ENCODE peak calls at places on chromosomes 5 and 9, in nine cellular contexts. D is A549, F is stomach, O is transverse colon, Z is endothelial cell of umbilical vein, B is ovary, J is breast epithelium, C is IMR-90, M is sigmoid colon. L is an unnamed sample. For H3K4me1, the result is how much of the 10 kb centered on the place peaks cover.

GRCh38 chr5:53010819-53011218 is 21.7 kb downstream of the ITGA2 start:
- DNase-seq in M (no peak), B (no peak), J (no peak), D (no peak), Z (no peak), F (no peak), C (peak), O (no peak), L (no peak)

GRCh38 chr9:83199240-83199639 is 136.3 kb upstream of the RASEF start:
- DNase-seq in Z (peak), C (peak), B (peak), O (peak), D (peak), J (peak), F (peak), M (no peak), L (peak)

GRCh38 chr5:168303398-168304020 is 12.1 kb downstream of the WWC1 start:
- DNase-seq in Z (no peak), D (no peak), O (no peak), J (no peak), F (no peak), M (no peak), C (no peak), B (no peak), L (no peak)

GRCh38 chr9:80720579-80720978 is 968.8 kb downstream of the TLE1 start:
- DNase-seq in O (no peak), M (no peak), B (no peak), F (no peak), J (no peak), D (no peak), C (no peak), Z (no peak), L (no peak)

GRCh38 chr9:121225240-121225639 is 23.6 kb upstream of the RAB14 start:
- DNase-seq in Z (no peak), B (no peak), C (no peak), O (no peak), M (no peak), J (no peak), F (no peak), D (no peak), L (no peak)

GRCh38 chr5:52897238-52897614 is 91.9 kb upstream of the ITGA2 start:
- DNase-seq in Z (no peak), O (no peak), B (no peak), M (no peak), J (no peak), F (no peak), D (no peak), C (no peak), L (no peak)

GRCh38 chr5:132907161-132907560 is 33.7 kb downstream of the LEAP2 start:
- DNase-seq in O (no peak), F (no peak), J (no peak), B (no peak), M (no peak), D (no peak), C (peak), Z (peak), L (no peak)

GRCh38 chr5:35924122-35924949 is 14.1 kb downstream of the CAPSL start:
- DNase-seq in J (no peak), C (peak), M (no peak), D (no peak), Z (no peak), B (no peak), F (no peak), O (no peak), L (no peak)

GRCh38 chr5:131384616-131385214 is 120.9 kb downstream of the CDC42SE2 start:
- DNase-seq in M (no peak), J (no peak), C (no peak), B (no peak), O (no peak), F (no peak), Z (no peak), D (no peak), L (no peak)

GRCh38 chr9:89661391-89661949 is 56.7 kb downstream of the GADD45G start:
- DNase-seq in B (no peak), M (peak), J (no peak), D (no peak), F (peak), Z (no peak), O (peak), C (no peak), L (no peak)

GRCh38 chr5:142215915-142216681 is 107.5 kb downstream of the NDFIP1 start:
- DNase-seq in F (no peak), J (peak), C (peak), B (peak), D (peak), M (peak), O (peak), Z (peak), L (peak)

GRCh38 chr9:91247278-91247677 is 114.4 kb downstream of the AUH start:
- DNase-seq in Z (no peak), D (no peak), O (no peak), B (no peak), J (no peak), F (no peak), M (no peak), C (no peak), L (no peak)

GRCh38 chr9:109797006-109797405 is 17.0 kb downstream of the PALM2AKAP2 start:
- DNase-seq in Z (no peak), M (no peak), F (no peak), C (no peak), D (no peak), J (no peak), O (no peak), B (no peak), L (no peak)

GRCh38 chr9:105254226-105254625 is 9.8 kb downstream of the SLC44A1 start:
- DNase-seq in O (peak), C (no peak), F (peak), Z (no peak), D (no peak), J (no peak), M (no peak), B (no peak), L (no peak)

GRCh38 chr5:74934949-74935751 is 69.0 kb upstream of the FAM169A start:
- DNase-seq in C (peak), B (no peak), J (no peak), F (no peak), M (no peak), O (no peak), Z (peak), D (no peak), L (no peak)

GRCh38 chr9:2253814-2254550 is 238.8 kb downstream of the SMARCA2 start:
- DNase-seq in F (no peak), Z (no peak), O (no peak), D (no peak), M (no peak), B (no peak), C (no peak), J (no peak), L (no peak)

DNA sequence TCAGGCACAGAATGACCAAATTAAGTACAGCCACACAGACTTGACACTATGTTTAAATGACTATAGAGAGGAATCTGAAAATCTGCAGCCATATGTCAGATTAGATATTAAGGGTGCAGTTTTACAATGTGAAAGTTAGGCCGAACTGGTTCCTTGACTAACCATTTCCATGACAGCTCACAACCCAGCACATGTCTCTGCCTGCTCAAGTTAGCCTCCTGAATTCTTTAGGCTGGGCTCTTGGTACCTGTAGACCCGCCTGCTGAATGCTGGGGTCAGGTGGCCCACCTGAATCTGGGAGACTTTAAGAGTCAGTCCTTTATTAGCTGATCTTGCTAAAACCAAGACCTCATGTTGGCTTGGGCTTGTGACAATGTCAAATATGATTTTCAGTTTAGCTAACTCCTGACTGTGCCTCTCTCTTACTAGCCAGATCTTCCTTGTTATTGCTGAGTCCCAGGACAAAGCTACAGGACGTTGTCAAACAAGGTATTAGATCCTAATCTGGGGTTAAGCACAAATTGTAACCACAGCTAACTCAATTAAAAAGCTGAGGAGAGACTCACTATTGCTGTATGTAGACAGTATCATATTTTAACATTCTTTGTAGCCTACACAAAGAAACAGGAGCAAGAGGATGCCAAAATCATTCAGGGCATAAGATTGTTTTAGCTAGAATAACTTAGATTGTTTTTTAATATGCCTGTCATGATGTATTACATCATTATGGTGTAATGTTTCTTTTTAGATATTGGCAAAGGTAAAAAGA is 490.9 kb downstream of the SEMA5A start:
- DNase-seq in F (no peak), D (no peak), M (no peak), O (no peak), J (no peak), B (no peak), Z (no peak), C (peak), L (no peak)
- TF ChIP-seq POLR2A in F (no peak), D (no peak), M (no peak), O (no peak), J (no peak), B (no peak), Z (no peak), C (no peak), L (no peak)

GRCh38 chr9:98929866-98930265 is 13.8 kb upstream of the COL15A1 start:
- DNase-seq in C (peak), F (no peak), O (no peak), D (no peak), B (peak), M (no peak), Z (no peak), J (no peak), L (no peak)
- H3K4me1 ChIP-seq in C (under half), F (under half), O (under half), D (under half), B (under half), M (under half), Z (under half), J (under half), L (under half)

DNA sequence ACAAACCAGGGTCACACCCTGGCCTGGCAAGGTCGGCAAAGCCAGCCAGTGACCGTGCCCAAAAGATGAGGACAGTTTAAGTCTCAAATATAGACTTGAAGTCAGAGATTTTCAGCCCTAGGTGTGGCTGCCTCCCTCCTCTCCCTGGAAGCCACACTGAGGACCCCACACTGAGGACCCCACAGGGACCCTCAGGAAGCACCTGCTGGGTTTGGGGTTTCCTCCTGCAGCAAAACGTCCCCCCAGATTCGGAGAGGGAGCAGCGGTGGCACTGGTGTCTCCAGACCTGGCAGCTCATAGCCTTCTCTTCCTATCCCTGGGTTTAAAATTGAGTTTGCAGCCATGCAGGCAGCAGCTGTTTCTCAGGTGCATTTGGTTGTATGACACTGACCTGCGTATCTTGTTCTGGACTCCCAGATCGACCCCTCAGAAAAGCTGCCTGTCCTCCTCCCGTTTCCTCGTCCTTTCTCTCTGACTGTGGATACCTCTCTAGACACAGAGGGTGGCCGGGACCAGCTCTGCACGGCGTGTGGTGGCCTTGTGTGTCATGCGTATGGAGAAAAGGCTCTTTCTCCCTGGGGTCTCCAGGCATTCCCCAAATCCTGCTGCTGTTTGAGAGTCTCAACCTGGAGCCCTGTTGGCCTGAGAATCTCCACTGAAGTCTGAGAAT is 36.6 kb downstream of the MRPL36 start:
- DNase-seq in O (no peak), F (peak), B (peak), M (peak), D (no peak), C (no peak), Z (no peak), J (peak), L (no peak)
- H3K4me3 ChIP-seq in O (no peak), F (no peak), B (no peak), M (no peak), D (no peak), C (no peak), Z (no peak), J (no peak), L (no peak)

DNA sequence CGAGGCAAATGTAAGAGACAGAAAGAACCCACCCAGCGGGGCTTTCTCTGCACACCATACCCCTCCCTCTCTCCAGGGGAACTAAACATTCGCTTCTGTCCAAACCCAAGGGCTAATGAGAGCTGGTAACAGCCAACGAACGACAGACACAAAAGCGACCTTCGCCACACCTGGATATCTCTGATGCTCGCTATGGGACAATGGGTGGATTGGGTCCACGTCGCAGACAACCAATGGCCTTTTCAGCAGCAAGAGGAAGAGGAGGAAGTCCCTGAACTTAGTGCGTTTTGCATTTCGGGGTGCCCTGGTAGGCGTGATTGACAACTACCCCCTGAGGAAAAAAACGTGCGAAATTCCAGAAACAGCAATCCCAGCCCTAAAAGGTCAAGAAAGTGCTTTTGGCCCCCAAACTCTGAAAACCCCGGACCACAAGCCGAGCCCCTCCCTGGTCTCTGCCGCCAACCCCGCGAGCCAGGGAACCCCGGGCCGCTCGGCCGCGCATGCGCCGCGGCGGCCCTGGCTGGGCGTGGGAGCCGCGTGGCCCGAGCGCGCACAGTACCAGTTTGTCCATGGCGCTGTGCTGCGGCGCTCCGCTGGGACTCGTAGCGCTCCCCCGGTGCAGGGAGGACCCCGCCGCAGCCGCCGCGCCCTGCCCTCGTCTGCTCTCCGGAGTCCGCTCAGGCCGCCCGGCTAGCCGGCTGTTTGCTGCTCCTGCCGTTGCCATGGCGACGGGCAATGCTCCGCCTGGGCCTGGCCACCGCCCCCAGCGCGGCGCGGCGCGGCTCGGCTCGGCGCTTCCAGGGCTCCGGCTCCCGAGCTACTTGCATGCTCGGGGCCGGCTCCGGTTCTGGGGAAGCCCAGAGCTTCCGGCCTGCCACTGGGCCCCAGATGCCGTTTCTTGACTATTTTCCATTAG is 66.9 kb upstream of the DNAH5 start:
- DNase-seq in Z (peak), B (peak), C (peak), M (peak), D (peak), J (peak), F (peak), O (peak), L (peak)
- TF ChIP-seq POLR2A in Z (no peak), B (no peak), C (peak), M (no peak), D (peak), J (no peak), F (no peak), O (no peak), L (no peak)

GRCh38 chr5:68222824-68223354 is 7.3 kb downstream of the PIK3R1 start:
- DNase-seq in J (no peak), O (no peak), Z (no peak), M (no peak), B (no peak), D (no peak), C (no peak), F (no peak), L (no peak)
- H3K4me1 ChIP-seq in J (under half), O (half or more), Z (under half), M (half or more), B (under half), D (under half), C (under half), F (half or more), L (half or more)

GRCh38 chr9:85941966-85942912 is 1.3 kb downstream of the NAA35 start:
- DNase-seq in F (no peak), D (no peak), B (no peak), Z (no peak), M (no peak), O (peak), C (no peak), J (no peak), L (no peak)

GRCh38 chr9:85944672-85945071 is 3.7 kb downstream of the NAA35 start:
- DNase-seq in D (no peak), F (no peak), O (no peak), B (no peak), C (no peak), M (no peak), Z (no peak), J (no peak), L (no peak)

GRCh38 chr9:85943757-85944430 is 2.9 kb downstream of the NAA35 start:
- DNase-seq in O (no peak), M (no peak), D (no peak), C (no peak), F (no peak), B (no peak), J (no peak), Z (no peak), L (no peak)

GRCh38 chr9:85941617-85941930 is 628 bp downstream of the NAA35 start:
- DNase-seq in F (no peak), C (no peak), B (no peak), O (no peak), Z (no peak), D (no peak), M (no peak), J (no peak), L (no peak)

DNA sequence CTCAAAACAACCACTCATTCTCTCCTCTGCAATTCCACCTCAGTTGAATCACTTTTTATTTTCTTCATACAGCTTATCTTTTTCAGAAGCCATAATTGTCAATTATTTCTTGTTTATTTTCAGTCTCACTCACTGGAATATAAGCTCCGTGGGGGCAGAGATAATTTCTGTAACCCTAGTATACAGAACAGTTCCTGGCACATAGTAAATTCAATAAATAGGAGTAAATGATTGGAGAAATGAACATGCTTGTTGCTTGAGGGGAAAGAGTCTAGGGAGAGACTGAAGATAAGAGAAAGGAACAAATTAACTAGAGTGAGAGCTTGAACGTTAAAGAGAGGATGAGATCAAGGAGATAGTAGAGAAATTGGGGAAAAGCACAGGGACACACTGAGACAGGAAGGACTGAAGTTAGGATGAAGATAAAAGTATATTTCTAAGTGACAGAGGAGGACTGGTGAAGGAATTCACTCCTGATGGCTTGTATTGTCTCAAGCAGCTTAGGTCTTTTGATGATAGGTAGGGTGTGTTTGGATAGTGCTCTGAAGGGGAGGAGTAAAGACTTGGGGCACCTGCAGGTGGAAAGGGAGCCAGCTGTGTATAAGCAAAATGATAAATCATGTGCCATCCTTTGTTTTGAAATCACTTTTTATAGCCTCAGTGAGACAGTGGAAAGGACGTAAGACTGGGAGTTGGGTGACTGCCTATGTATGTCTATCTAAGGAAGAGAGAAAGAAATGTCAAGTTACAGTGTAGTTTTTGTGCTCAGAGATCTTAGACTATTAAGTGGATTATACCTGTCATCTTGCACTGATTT is 2.2 kb downstream of the NAA35 start:
- DNase-seq in O (no peak), J (no peak), D (no peak), M (no peak), C (no peak), Z (no peak), B (no peak), F (no peak), L (no peak)
- H3K4me3 ChIP-seq in O (no peak), J (no peak), D (no peak), M (no peak), C (no peak), Z (no peak), B (no peak), F (no peak), L (no peak)

DNA sequence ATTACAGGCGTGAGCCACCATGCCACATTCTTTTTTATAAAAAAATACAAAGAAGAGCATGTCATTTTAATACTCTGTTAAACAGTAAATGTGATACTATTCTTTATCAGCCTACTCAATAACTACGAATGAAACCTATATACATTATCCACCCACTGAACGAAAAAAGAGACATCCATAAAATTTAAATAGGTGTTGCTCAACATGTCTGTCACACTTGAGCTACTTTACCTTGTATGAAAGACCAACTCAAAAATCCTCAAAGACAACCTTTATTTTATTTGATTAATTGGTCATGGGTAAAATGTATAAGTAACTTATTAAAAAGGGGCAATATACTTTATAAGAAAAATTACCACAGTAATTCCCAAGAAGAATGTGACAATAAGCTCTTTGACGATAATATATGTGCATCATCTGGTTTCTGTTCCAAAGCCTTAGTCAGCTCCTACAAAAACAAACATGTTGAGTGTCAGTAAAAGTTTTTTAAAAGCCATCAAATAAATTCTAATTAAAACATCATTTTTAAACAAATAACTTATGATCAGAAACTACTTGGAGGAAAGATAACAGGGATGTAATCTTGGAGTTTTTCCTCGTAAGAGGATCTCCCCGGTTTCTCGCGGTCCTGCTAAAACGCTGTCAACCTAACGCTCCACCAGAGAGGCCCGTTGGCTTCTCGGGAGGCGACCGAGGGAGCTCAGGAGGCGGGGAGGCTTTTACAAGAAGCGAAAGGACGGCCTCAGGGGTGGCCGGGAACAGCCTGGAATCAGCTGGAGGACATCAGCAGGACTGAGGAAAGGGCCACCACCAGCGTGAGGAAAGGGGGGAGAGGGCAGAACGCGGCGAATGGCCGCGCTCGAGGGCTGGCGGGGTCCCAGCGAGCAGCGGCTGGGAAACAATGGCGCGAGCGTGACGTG is 13.5 kb upstream of the ANKRD18B start:
- DNase-seq in O (peak), C (peak), J (no peak), Z (peak), F (peak), B (peak), M (peak), D (peak), L (peak)
- TF ChIP-seq POLR2A in O (no peak), C (peak), J (no peak), Z (peak), F (no peak), B (no peak), M (no peak), D (peak), L (no peak)